ENCODE peak calls at places on chromosomes 2 and 18, in six cellular contexts. N, E, G, Q, U and B are unnamed samples.

GRCh38 chr18:31275722-31276463 is 42.1 kb upstream of the DSG1 start:
- DNase-seq in E (no peak), U (no peak), N (no peak), Q (no peak), G (no peak), B (no peak)

GRCh38 chr2:238287702-238288649 is at the start of gene PER2:
- DNase-seq in Q (no peak), U (peak; percentile 84), G (no peak), N (peak; percentile 51), E (peak; percentile 52), B (peak; percentile 59)

GRCh38 chr2:107553534-107553933 is 273.2 kb upstream of the RGPD4 start:
- DNase-seq in G (no peak), U (peak; percentile 3), N (no peak), E (no peak), Q (no peak), B (no peak)

GRCh38 chr2:191209346-191209745 is 35.9 kb upstream of the MYO1B start:
- DNase-seq in U (no peak), N (no peak), G (no peak), Q (no peak), E (no peak), B (no peak)

GRCh38 chr18:75830848-75831247 is 403.3 kb upstream of the SMIM21 start:
- DNase-seq in G (no peak), U (no peak), Q (no peak), N (no peak), E (no peak), B (no peak)

GRCh38 chr2:98805412-98806265 is 74.7 kb upstream of the MGAT4A start:
- DNase-seq in E (no peak), G (no peak), U (peak; percentile 83), N (no peak), Q (no peak), B (no peak)

GRCh38 chr2:217573565-217573964 is 429.2 kb downstream of the TNS1 start:
- DNase-seq in E (no peak), G (no peak), Q (no peak), U (no peak), N (no peak), B (no peak)

GRCh38 chr2:99545066-99545465 is 55.2 kb upstream of the REV1 start:
- DNase-seq in E (no peak), G (no peak), N (no peak), U (no peak), Q (no peak), B (no peak)

GRCh38 chr2:7933665-7934064 is 748.2 kb upstream of the ID2 start:
- DNase-seq in N (no peak), U (no peak), G (no peak), E (no peak), Q (no peak), B (no peak)

GRCh38 chr2:205197468-205198129 is 484.7 kb upstream of the NRP2 start:
- DNase-seq in E (no peak), Q (no peak), U (no peak), G (no peak), N (no peak), B (no peak)

GRCh38 chr18:57898506-57899124 is 95.5 kb upstream of the ATP8B1 start:
- DNase-seq in N (no peak), E (no peak), U (no peak), G (no peak), Q (no peak), B (no peak)

GRCh38 chr2:16584824-16585546 is 80.6 kb downstream of the CYRIA start:
- DNase-seq in Q (no peak), N (no peak), G (no peak), E (no peak), U (no peak), B (no peak)
- TF ChIP-seq TAF1 in Q (no peak), N (no peak), G (no peak), E (no peak), U (no peak), B (no peak)

GRCh38 chr18:12946549-12947354 is 1.1 kb upstream of the SEH1L start:
- DNase-seq in U (peak; percentile 93), E (no peak), Q (no peak), N (peak; percentile 82), G (no peak), B (peak; percentile 11)

GRCh38 chr18:12943200-12943599 is 4.6 kb upstream of the SEH1L start:
- DNase-seq in N (no peak), E (no peak), Q (no peak), U (no peak), G (no peak), B (no peak)

GRCh38 chr18:12944724-12945123 is 3.1 kb upstream of the SEH1L start:
- DNase-seq in Q (no peak), G (no peak), U (no peak), N (no peak), E (no peak), B (no peak)

GRCh38 chr18:12948055-12948804 is 419 bp downstream of the SEH1L start:
- DNase-seq in N (peak; percentile 96), Q (peak; percentile 78), U (peak; percentile 87), G (peak; percentile 66), E (peak; percentile 84), B (peak; percentile 79)

GRCh38 chr18:12947355-12948054 is at the start of gene SEH1L:
- DNase-seq in G (peak; percentile 96), Q (peak; percentile 89), N (peak; percentile 97), U (peak; percentile 87), E (peak; percentile 93), B (peak; percentile 95)
- TF ChIP-seq POLR2A in G (no peak), Q (peak; percentile 7), N (peak; percentile 88), U (no peak), E (no peak), B (no peak)

DNA sequence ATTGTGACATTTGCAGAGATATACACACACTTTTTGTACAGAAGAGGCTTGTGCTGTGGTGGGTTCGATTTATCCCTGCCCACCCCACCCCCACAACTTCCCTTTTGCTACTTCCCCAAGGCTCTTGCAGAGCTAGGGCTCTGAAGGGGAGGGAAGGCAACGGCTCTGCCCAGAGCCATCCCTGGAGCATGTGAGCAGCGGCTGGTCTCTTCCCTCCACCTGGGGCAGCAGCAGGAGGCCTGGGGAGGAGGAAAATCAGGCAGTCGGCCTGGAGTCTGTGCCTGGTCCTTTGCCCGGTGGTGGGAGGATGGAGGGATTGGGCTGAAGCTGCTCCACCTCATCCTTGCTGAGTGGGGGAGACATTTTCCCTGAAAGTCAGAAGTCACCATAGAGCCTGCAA is 40.0 kb downstream of the STEAP3 start:
- DNase-seq in G (no peak), Q (no peak), N (no peak), U (no peak), E (no peak), B (no peak)
- TF ChIP-seq POLR2AphosphoS5 in G (no peak), Q (no peak), N (no peak), U (no peak), E (no peak), B (no peak)

GRCh38 chr18:48920408-48921038 is 30.2 kb downstream of the SMAD7 start:
- DNase-seq in N (no peak), U (no peak), G (no peak), Q (no peak), E (no peak), B (no peak)
- TF ChIP-seq TAF1 in N (no peak), U (no peak), G (no peak), Q (no peak), E (no peak), B (no peak)

GRCh38 chr18:23689031-23689615 is at the start of gene LAMA3:
- DNase-seq in N (no peak), G (no peak), E (no peak), U (no peak), Q (no peak), B (no peak)

GRCh38 chr18:23690505-23691068 is 1.3 kb downstream of the LAMA3 start:
- DNase-seq in G (no peak), E (no peak), N (no peak), Q (no peak), U (no peak), B (no peak)

GRCh38 chr18:23693849-23694248 is 4.6 kb downstream of the LAMA3 start:
- DNase-seq in G (no peak), E (no peak), N (no peak), Q (no peak), U (no peak), B (no peak)

GRCh38 chr18:23688528-23688927 is 725 bp upstream of the LAMA3 start:
- DNase-seq in U (no peak), Q (no peak), E (no peak), G (no peak), N (no peak), B (no peak)

DNA sequence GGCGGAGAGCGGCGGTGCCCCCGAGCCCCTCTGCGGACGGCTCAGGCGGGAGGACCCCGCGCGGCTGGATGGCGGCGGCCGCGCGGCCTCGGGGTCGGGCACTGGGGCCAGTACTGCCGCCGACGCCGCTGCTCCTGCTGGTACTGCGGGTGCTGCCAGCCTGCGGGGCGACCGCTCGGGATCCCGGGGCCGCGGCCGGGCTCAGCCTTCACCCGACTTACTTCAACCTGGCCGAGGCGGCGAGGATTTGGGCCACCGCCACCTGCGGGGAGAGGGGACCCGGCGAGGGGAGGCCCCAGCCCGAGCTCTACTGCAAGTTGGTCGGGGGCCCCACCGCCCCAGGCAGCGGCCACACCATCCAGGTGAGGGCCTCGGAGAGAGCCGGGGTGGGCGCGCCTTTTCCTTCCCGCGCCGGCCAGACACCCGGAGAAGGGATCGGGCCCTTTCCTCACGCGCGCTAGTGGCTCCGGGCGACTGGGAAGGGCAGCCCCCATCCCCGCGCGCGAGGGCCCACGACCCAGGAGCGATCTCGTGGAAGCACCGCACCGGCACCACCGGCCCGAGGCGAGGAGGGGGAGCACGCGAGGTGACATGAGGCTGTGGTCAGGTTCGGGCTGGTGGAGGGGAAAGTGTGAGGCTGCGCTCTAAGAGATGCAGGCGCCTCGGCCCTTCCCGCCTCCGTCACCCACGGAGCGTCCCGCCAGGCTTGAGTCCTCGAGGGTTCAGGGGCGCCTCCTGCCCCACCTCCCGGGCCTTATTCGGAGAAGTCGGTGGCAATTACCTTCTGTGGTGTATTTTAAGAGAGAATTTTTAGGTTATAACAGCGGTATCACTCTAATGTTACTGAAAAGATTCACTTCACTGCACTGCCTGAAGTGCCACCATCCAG is 607 bp downstream of the LAMA3 start:
- DNase-seq in G (no peak), U (no peak), E (no peak), Q (no peak), N (no peak), B (peak; percentile 45)
- TF ChIP-seq POLR2A in G (no peak), U (no peak), E (no peak), Q (no peak), N (no peak), B (no peak)

DNA sequence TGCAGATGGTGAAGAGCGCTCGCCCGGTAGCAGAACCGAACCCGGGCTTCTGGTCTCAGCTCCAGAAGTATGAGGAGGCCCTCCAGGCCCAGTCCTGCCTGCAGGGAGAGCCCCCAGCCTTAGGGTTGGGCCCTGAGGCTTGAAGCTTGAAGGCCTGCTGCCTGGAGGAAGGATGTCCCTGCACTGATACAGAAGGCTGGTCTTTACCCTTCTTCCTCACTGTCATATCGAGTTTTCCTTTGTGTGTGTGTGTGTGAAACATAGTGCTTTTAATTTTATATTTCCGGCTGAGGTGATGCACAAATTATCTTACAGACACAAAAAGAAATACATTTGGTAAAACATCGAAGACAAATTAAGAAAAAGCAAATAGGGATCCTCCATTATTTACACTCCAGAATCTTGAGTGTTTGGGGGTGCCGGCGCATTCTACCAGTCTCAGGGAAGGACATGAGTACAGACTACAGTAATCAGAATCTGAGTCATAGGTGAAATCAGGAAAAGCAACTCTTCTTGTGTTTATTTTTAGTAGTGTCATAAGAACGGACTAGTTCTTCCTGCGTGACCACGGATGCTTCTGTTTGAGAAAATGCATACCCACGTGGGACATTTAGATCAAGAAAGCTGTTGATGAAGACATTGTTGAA is 1.3 kb downstream of the DUSP28 start:
- DNase-seq in E (no peak), U (no peak), Q (peak; percentile 45), G (no peak), N (no peak), B (no peak)
- TF ChIP-seq POLR2AphosphoS5 in E (no peak), U (no peak), Q (no peak), G (no peak), N (no peak), B (no peak)